ENCODE peak calls at places on chromosome 14, in four cellular contexts. L is HepG2, N is GM12878, E is H1. A is an unnamed sample.

GRCh38 chr14:44404021-44404420 is 103.1 kb downstream of the FSCB start:
- DNase-seq in N (no peak), L (no peak), E (no peak), A (no peak)

GRCh38 chr14:66137076-66137475 is 349.1 kb upstream of the CCDC196 start:
- DNase-seq in L (no peak), N (no peak), E (no peak), A (no peak)

GRCh38 chr14:65134651-65135579 is 32.6 kb upstream of the MAX start:
- DNase-seq in L (no peak), E (no peak), N (no peak), A (no peak)

GRCh38 chr14:77889971-77890442 is 90.1 kb downstream of the ADCK1 start:
- DNase-seq in N (no peak), L (no peak), E (no peak), A (no peak)

GRCh38 chr14:76810953-76811400 is 1.7 kb downstream of the ANGEL1 start:
- DNase-seq in E (no peak), L (peak), N (no peak), A (no peak)

GRCh38 chr14:90263748-90264449 is 7.5 kb downstream of the PSMC1 start:
- DNase-seq in L (no peak), E (no peak), N (no peak), A (no peak)

GRCh38 chr14:66092748-66093147 is 393.4 kb upstream of the CCDC196 start:
- DNase-seq in E (no peak), L (no peak), N (no peak), A (no peak)

GRCh38 chr14:58464652-58465051 is 37.1 kb downstream of the KIAA0586 start:
- DNase-seq in N (no peak), L (no peak), E (no peak), A (no peak)

GRCh38 chr14:96307434-96307833 is 51.4 kb downstream of the BDKRB1 start:
- DNase-seq in N (no peak), E (no peak), L (peak), A (no peak)

GRCh38 chr14:37466623-37467088 is 128.4 kb downstream of the FOXA1 start:
- DNase-seq in L (peak), N (no peak), E (no peak), A (no peak)

GRCh38 chr14:99028041-99028440 is 244.0 kb downstream of the BCL11B start:
- DNase-seq in L (no peak), N (no peak), E (no peak), A (no peak)

GRCh38 chr14:87794566-87794965 is 198.4 kb downstream of the GALC start:
- DNase-seq in E (no peak), L (no peak), N (no peak), A (no peak)

GRCh38 chr14:73815849-73816816 is 35.5 kb upstream of the PTGR2 start:
- DNase-seq in E (no peak), N (no peak), L (no peak), A (no peak)

GRCh38 chr14:37623552-37623951 is 28.1 kb downstream of the TTC6 start:
- DNase-seq in L (no peak), E (no peak), N (no peak), A (no peak)

GRCh38 chr14:96592591-96593388 is 90.6 kb downstream of the PAPOLA start:
- DNase-seq in N (no peak), L (peak), E (peak), A (peak)

GRCh38 chr14:102805454-102805891 is 28.2 kb downstream of the TRAF3 start:
- DNase-seq in L (no peak), E (no peak), N (no peak), A (no peak)

GRCh38 chr14:61461808-61462275 is 140.5 kb downstream of the PRKCH start:
- DNase-seq in E (peak), L (peak), N (no peak), A (no peak)

GRCh38 chr14:103743691-103744090 is 28.1 kb downstream of the ZFYVE21 start:
- DNase-seq in E (no peak), N (no peak), L (no peak), A (no peak)

GRCh38 chr14:49381778-49382177 is 204.4 kb downstream of the RPS29 start:
- DNase-seq in L (no peak), N (no peak), E (no peak), A (no peak)

GRCh38 chr14:99143793-99144192 is 128.2 kb downstream of the BCL11B start:
- DNase-seq in N (no peak), L (no peak), E (no peak), A (no peak)

GRCh38 chr14:102708494-102708893 is 68.8 kb upstream of the TRAF3 start:
- DNase-seq in E (peak), N (peak), L (no peak), A (no peak)

GRCh38 chr14:22438742-22439141 is 150.3 kb downstream of the DAD1 start:
- DNase-seq in L (no peak), E (no peak), N (no peak), A (no peak)

GRCh38 chr14:94770251-94770749 is 387 bp upstream of the GSC start:
- DNase-seq in E (peak), N (no peak), L (no peak), A (no peak)

GRCh38 chr14:61526405-61527312 is 168.7 kb upstream of the HIF1A start:
- DNase-seq in L (peak), E (no peak), N (no peak), A (no peak)

GRCh38 chr14:102417118-102417517 is 54.4 kb downstream of the TECPR2 start:
- DNase-seq in N (no peak), E (no peak), L (no peak), A (no peak)

GRCh38 chr14:77141592-77142288 is at the start of gene ZDHHC22:
- DNase-seq in N (no peak), L (no peak), E (peak), A (no peak)

GRCh38 chr14:83975435-83976222 is 1554.3 kb upstream of the FLRT2 start:
- DNase-seq in L (no peak), E (no peak), N (no peak), A (no peak)

GRCh38 chr14:54625158-54625557 is 58.2 kb downstream of the SAMD4A start:
- DNase-seq in E (no peak), L (no peak), N (no peak), A (no peak)

GRCh38 chr14:53842938-53843337 is 113.7 kb downstream of the BMP4 start:
- DNase-seq in L (peak), N (no peak), E (no peak), A (no peak)

GRCh38 chr14:35287481-35288013 is 4.6 kb upstream of the PSMA6 start:
- DNase-seq in E (no peak), L (no peak), N (peak), A (no peak)

GRCh38 chr14:100789460-100790417 is 36.2 kb upstream of the MEG3 start:
- DNase-seq in N (no peak), E (no peak), L (no peak), A (no peak)
- TF ChIP-seq TAF1 in N (no peak), E (no peak), L (no peak), A (no peak)

GRCh38 chr14:74846168-74846567 is 29.8 kb downstream of the PROX2 start:
- DNase-seq in E (no peak), N (no peak), L (no peak), A (no peak)
- TF ChIP-seq POLR2AphosphoS5 in E (no peak), N (no peak), L (no peak), A (no peak)

GRCh38 chr14:105062048-105062433 is 3.2 kb downstream of the GPR132 start:
- DNase-seq in N (no peak), E (no peak), L (no peak), A (no peak)

GRCh38 chr14:105059035-105059916 is 6.0 kb downstream of the GPR132 start:
- DNase-seq in L (no peak), N (no peak), E (peak), A (no peak)

GRCh38 chr14:105061428-105062047 is 3.7 kb downstream of the GPR132 start:
- DNase-seq in L (no peak), N (no peak), E (no peak), A (no peak)

GRCh38 chr14:105059917-105060565 is 5.2 kb downstream of the GPR132 start:
- DNase-seq in E (no peak), L (no peak), N (no peak), A (no peak)

GRCh38 chr14:105060751-105061427 is 4.3 kb downstream of the GPR132 start:
- DNase-seq in L (no peak), E (no peak), N (no peak), A (no peak)
- TF ChIP-seq TAF1 in L (no peak), E (no peak), N (no peak), A (no peak)

GRCh38 chr14:69490219-69490918 is 5.8 kb downstream of the PLEKHD1 start:
- DNase-seq in N (no peak), L (no peak), E (no peak), A (no peak)
- TF ChIP-seq POLR2AphosphoS5 in N (no peak), L (no peak), E (no peak), A (no peak)

GRCh38 chr14:48129472-48129871 is 454.1 kb upstream of the MDGA2 start:
- DNase-seq in L (no peak), N (no peak), E (no peak), A (no peak)
- TF ChIP-seq TAF1 in L (no peak), N (no peak), E (no peak), A (no peak)

GRCh38 chr14:91770185-91770584 is 38.3 kb upstream of the CATSPERB start:
- DNase-seq in N (no peak), L (no peak), E (no peak), A (no peak)
- TF ChIP-seq POLR2AphosphoS5 in N (no peak), L (no peak), E (no peak), A (no peak)

GRCh38 chr14:47539065-47539464 is 136.3 kb downstream of the MDGA2 start:
- DNase-seq in N (no peak), L (peak), E (peak), A (no peak)
- TF ChIP-seq TAF1 in N (no peak), L (no peak), E (no peak), A (no peak)

GRCh38 chr14:68816183-68816942 is 23.5 kb upstream of the ZFP36L1 start:
- DNase-seq in N (no peak), E (peak), L (peak), A (peak)
- TF ChIP-seq POLR2AphosphoS5 in N (peak), E (no peak), L (no peak), A (peak)

GRCh38 chr14:68702578-68702977 is 90.3 kb downstream of the ZFP36L1 start:
- DNase-seq in L (no peak), E (no peak), N (no peak), A (no peak)
- TF ChIP-seq TAF1 in L (no peak), E (no peak), N (no peak), A (no peak)